ENCODE peak calls at places on chromosomes 7 and 10, in four cellular contexts. U is fibroblast of the aortic adventitia, X is cardiac fibroblast, A is AG10803. C is an unnamed sample.

GRCh38 chr10:13893926-13894325 is 307.2 kb downstream of the PRPF18 start:
- DNase-seq in A (no peak), U (peak), X (peak), C (peak)

GRCh38 chr10:43212043-43212721 is 54.7 kb downstream of the RASGEF1A start:
- DNase-seq in X (no peak), A (peak), U (no peak), C (no peak)

GRCh38 chr10:49001402-49001801 is 61.8 kb upstream of the LRRC18 start:
- DNase-seq in U (no peak), X (peak), A (no peak), C (no peak)

GRCh38 chr7:319267-319661 is 29.3 kb downstream of the FOXL3 start:
- DNase-seq in X (no peak), A (no peak), U (no peak), C (no peak)

GRCh38 chr10:79178614-79179403 is 110.0 kb downstream of the ZMIZ1 start:
- DNase-seq in A (peak), U (peak), X (peak), C (peak)

GRCh38 chr10:26318672-26319071 is 102.1 kb downstream of the GAD2 start:
- DNase-seq in A (no peak), X (no peak), U (no peak), C (no peak)

GRCh38 chr7:115724400-115725056 is 306.0 kb downstream of the TFEC start:
- DNase-seq in U (no peak), A (no peak), X (no peak), C (no peak)

GRCh38 chr7:75584385-75584784 is 92.3 kb downstream of the SPDYE5 start:
- DNase-seq in U (no peak), A (no peak), X (no peak), C (no peak)

GRCh38 chr7:130884437-130885417 is 150.7 kb upstream of the KLF14 start:
- DNase-seq in X (no peak), A (peak), U (peak), C (no peak)

GRCh38 chr10:63700935-63701263 is 179.7 kb downstream of the REEP3 start:
- DNase-seq in X (peak), U (peak), A (peak), C (peak)
- TF ChIP-seq CTCF in X (no peak), U (no peak), A (no peak), C (no peak)

GRCh38 chr7:101870361-101871062 is 53.1 kb downstream of the CUX1 start:
- DNase-seq in A (no peak), X (no peak), U (no peak), C (no peak)
- TF ChIP-seq CTCF in A (no peak), X (peak), U (peak), C (no peak)

GRCh38 chr10:132036887-132037675 is 28.7 kb upstream of the JAKMIP3 start:
- DNase-seq in X (no peak), A (no peak), U (no peak), C (peak)
- TF ChIP-seq CTCF in X (no peak), A (no peak), U (no peak), C (no peak)

DNA sequence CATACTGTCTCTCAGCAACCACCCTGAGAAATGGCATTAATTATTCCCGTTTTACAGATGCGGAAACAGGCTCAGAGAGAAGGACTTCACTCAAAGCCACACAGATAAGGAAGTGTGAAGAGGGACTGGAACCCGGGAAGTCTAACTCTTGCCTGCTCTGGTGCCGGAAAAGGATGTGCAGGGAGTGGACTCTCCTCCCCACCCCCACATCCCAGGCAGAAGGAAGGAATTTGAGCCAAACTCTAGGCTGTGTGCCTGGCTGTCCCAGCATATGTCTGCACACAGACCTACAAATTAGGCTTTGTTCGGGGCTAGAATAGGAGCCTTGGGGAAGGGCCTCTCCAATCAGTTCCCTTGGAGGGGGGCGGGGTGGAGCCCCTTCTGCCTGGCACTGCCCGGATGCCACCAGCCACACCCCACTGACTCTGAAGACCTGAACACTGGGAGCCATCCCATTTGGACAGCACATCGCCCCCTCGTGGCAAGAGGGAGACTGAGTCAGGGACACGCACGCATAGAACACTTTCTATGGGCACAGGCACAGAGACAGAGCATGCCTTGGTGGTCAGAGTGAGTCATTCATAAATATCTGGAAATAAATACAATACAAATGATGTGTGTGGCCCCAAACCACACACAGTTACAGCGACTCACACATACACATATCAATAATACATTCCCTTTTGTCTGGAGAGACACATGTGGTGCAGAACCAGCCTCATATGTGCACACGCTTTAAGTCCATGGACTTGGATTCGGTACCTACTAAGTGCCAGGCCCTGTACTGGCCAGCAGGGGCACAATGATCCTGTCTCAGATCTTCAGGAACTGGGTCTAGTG is 13.1 kb downstream of the LZTS2 start:
- DNase-seq in X (peak), A (peak), U (peak), C (peak)
- TF ChIP-seq CTCF in X (peak), A (peak), U (peak), C (peak)

GRCh38 chr7:105590793-105591192 is 9.5 kb upstream of the EFCAB10 start:
- DNase-seq in U (no peak), A (no peak), X (no peak), C (no peak)

GRCh38 chr7:105589221-105590077 is 8.2 kb upstream of the EFCAB10 start:
- DNase-seq in A (peak), X (peak), U (peak), C (peak)

GRCh38 chr7:105591522-105591921 is 10.2 kb upstream of the EFCAB10 start:
- DNase-seq in A (no peak), U (no peak), X (no peak), C (no peak)

GRCh38 chr7:105596866-105597265 is 15.6 kb upstream of the EFCAB10 start:
- DNase-seq in X (no peak), U (no peak), A (no peak), C (no peak)

GRCh38 chr7:105594034-105594433 is 12.7 kb upstream of the EFCAB10 start:
- DNase-seq in A (no peak), U (peak), X (no peak), C (no peak)
- TF ChIP-seq CTCF in A (no peak), U (peak), X (no peak), C (no peak)

DNA sequence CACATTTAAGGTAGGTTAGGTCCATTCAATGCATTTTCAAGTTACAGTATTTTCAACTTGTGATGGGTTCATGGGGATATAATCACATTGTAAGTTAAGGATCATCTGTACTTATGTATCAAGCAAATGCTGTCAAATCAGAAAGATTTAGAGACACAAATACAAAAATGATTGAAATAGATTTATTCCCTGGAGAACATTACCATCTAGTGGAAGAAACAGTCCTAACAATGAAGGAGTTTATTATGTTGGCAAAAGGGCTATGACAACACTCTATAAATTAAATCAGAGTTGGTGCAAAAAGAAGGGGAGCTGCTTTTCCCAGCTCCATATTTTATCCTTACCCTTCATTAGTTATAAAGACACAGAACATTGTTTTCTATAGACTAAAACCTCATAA is 69.0 kb downstream of the PRSS58 start:
- DNase-seq in U (peak), A (no peak), X (no peak), C (no peak)
- TF ChIP-seq CTCF in U (no peak), A (no peak), X (peak), C (no peak)

GRCh38 chr7:133203490-133203889 is 49.4 kb upstream of the EXOC4 start:
- DNase-seq in X (no peak), A (no peak), U (no peak), C (no peak)

DNA sequence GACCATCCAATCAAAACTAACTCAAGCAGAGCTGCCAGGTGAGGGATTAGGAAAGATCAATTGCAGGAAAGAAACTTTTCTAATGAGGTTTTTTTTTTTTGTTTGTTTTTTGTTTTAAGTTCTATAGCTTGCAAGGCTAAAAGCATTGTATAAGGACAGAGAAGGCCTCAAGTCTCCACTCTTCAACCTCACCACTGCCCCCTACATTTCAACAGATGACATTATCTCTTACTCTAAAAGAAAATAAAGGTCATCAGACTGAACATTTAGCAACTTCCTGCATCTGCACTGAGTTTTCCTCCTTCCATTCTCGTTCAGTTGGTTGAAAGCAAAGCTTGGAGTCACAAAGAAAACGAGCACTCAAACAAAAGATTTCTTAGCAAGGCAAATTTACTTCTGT is 45.2 kb upstream of the EXOC4 start:
- DNase-seq in A (peak), U (no peak), X (peak), C (peak)
- TF ChIP-seq CTCF in A (peak), U (no peak), X (peak), C (no peak)

GRCh38 chr10:23275355-23275754 is 69.2 kb downstream of the C10orf67 start:
- DNase-seq in A (no peak), U (no peak), X (no peak), C (no peak)
- TF ChIP-seq CTCF in A (no peak), U (no peak), X (no peak), C (no peak)

GRCh38 chr7:44979481-44980392 is 922 bp upstream of the MYO1G start:
- DNase-seq in U (peak), A (no peak), X (no peak), C (no peak)
- TF ChIP-seq CTCF in U (no peak), A (no peak), X (no peak), C (no peak)

C was measured in foreskin fibroblast.